ENCODE peak calls at places on chromosomes 13 and 19, in ten cellular contexts. One of them, this sample, is unnamed.

GRCh38 chr13:90154311-90154960 is 1193.1 kb upstream of the MIR17HG start:
- DNase-seq in lower lobe of right lung: no peak
- DNase-seq in CD8-positive, alpha-beta T cell: no peak
- DNase-seq in naive thymus-derived CD4-positive, alpha-beta T cell: no peak
- DNase-seq in ovary: no peak
- DNase-seq in GM23338: no peak
- DNase-seq in aorta: no peak
- DNase-seq in left ventricle myocardium inferior: no peak
- DNase-seq in stomach: no peak
- DNase-seq in adrenal gland: no peak
- DNase-seq in this sample: no peak

GRCh38 chr13:110546933-110547332 is 14.6 kb downstream of the RAB20 start:
- DNase-seq in lower lobe of right lung: peak; percentile 88
- DNase-seq in CD8-positive, alpha-beta T cell: no peak
- DNase-seq in naive thymus-derived CD4-positive, alpha-beta T cell: no peak
- DNase-seq in ovary: peak; percentile 96
- DNase-seq in GM23338: no peak
- DNase-seq in aorta: peak; percentile 90
- DNase-seq in left ventricle myocardium inferior: peak; percentile 78
- DNase-seq in stomach: peak; percentile 95
- DNase-seq in adrenal gland: peak; percentile 97
- DNase-seq in this sample: no peak

GRCh38 chr19:58434217-58434616 is 5.7 kb downstream of the ZNF132 start:
- DNase-seq in lower lobe of right lung: no peak
- DNase-seq in CD8-positive, alpha-beta T cell: no peak
- DNase-seq in naive thymus-derived CD4-positive, alpha-beta T cell: no peak
- DNase-seq in ovary: no peak
- DNase-seq in GM23338: peak; percentile 14
- DNase-seq in aorta: no peak
- DNase-seq in left ventricle myocardium inferior: no peak
- DNase-seq in stomach: no peak
- DNase-seq in adrenal gland: no peak
- DNase-seq in this sample: no peak

GRCh38 chr19:58229255-58229639 is 533 bp downstream of the ZNF544 start:
- DNase-seq in lower lobe of right lung: no peak
- DNase-seq in CD8-positive, alpha-beta T cell: no peak
- DNase-seq in naive thymus-derived CD4-positive, alpha-beta T cell: peak; percentile 22
- DNase-seq in ovary: no peak
- DNase-seq in GM23338: peak; percentile 71
- DNase-seq in aorta: no peak
- DNase-seq in left ventricle myocardium inferior: no peak
- DNase-seq in stomach: no peak
- DNase-seq in adrenal gland: peak; percentile 22
- DNase-seq in this sample: no peak

GRCh38 chr19:33063356-33064116 is 1.2 kb downstream of the RHPN2 start:
- DNase-seq in lower lobe of right lung: peak; percentile 47
- DNase-seq in CD8-positive, alpha-beta T cell: no peak
- DNase-seq in naive thymus-derived CD4-positive, alpha-beta T cell: no peak
- DNase-seq in ovary: no peak
- DNase-seq in GM23338: peak; percentile 41
- DNase-seq in aorta: no peak
- DNase-seq in left ventricle myocardium inferior: no peak
- DNase-seq in stomach: peak; percentile 73
- DNase-seq in adrenal gland: no peak
- DNase-seq in this sample: no peak

GRCh38 chr19:35327642-35328041 is 1.3 kb upstream of the CD22 start:
- DNase-seq in lower lobe of right lung: no peak
- DNase-seq in CD8-positive, alpha-beta T cell: no peak
- DNase-seq in naive thymus-derived CD4-positive, alpha-beta T cell: no peak
- DNase-seq in ovary: no peak
- DNase-seq in GM23338: peak; percentile 63
- DNase-seq in aorta: no peak
- DNase-seq in left ventricle myocardium inferior: no peak
- DNase-seq in stomach: no peak
- DNase-seq in adrenal gland: no peak
- DNase-seq in this sample: no peak

GRCh38 chr19:752652-753517 is 2.0 kb downstream of the MISP start:
- DNase-seq in lower lobe of right lung: peak; percentile 87
- DNase-seq in CD8-positive, alpha-beta T cell: no peak
- DNase-seq in naive thymus-derived CD4-positive, alpha-beta T cell: no peak
- DNase-seq in ovary: peak; percentile 76
- DNase-seq in GM23338: no peak
- DNase-seq in aorta: peak; percentile 73
- DNase-seq in left ventricle myocardium inferior: no peak
- DNase-seq in stomach: peak; percentile 85
- DNase-seq in adrenal gland: peak; percentile 41
- DNase-seq in this sample: no peak

GRCh38 chr13:49454388-49455015 is 10.4 kb downstream of the SETDB2 start:
- DNase-seq in lower lobe of right lung: no peak
- DNase-seq in CD8-positive, alpha-beta T cell: no peak
- DNase-seq in naive thymus-derived CD4-positive, alpha-beta T cell: no peak
- DNase-seq in ovary: no peak
- DNase-seq in GM23338: peak; percentile 6
- DNase-seq in aorta: no peak
- DNase-seq in left ventricle myocardium inferior: no peak
- DNase-seq in stomach: no peak
- DNase-seq in adrenal gland: no peak
- DNase-seq in this sample: no peak

GRCh38 chr13:48112896-48113525 is 18.1 kb upstream of the MED4 start:
- DNase-seq in lower lobe of right lung: no peak
- DNase-seq in CD8-positive, alpha-beta T cell: no peak
- DNase-seq in naive thymus-derived CD4-positive, alpha-beta T cell: no peak
- DNase-seq in ovary: no peak
- DNase-seq in GM23338: no peak
- DNase-seq in aorta: no peak
- DNase-seq in left ventricle myocardium inferior: no peak
- DNase-seq in stomach: no peak
- DNase-seq in adrenal gland: no peak
- DNase-seq in this sample: no peak

GRCh38 chr13:46119883-46120614 is 15.2 kb upstream of the CPB2 start:
- DNase-seq in lower lobe of right lung: no peak
- DNase-seq in CD8-positive, alpha-beta T cell: no peak
- DNase-seq in naive thymus-derived CD4-positive, alpha-beta T cell: no peak
- DNase-seq in ovary: no peak
- DNase-seq in GM23338: no peak
- DNase-seq in aorta: no peak
- DNase-seq in left ventricle myocardium inferior: no peak
- DNase-seq in stomach: no peak
- DNase-seq in adrenal gland: peak; percentile 19
- DNase-seq in this sample: peak; percentile 29

GRCh38 chr13:38223093-38223492 is 126.6 kb upstream of the UFM1 start:
- DNase-seq in lower lobe of right lung: no peak
- DNase-seq in CD8-positive, alpha-beta T cell: no peak
- DNase-seq in naive thymus-derived CD4-positive, alpha-beta T cell: no peak
- DNase-seq in ovary: no peak
- DNase-seq in GM23338: peak; percentile 72
- DNase-seq in aorta: no peak
- DNase-seq in left ventricle myocardium inferior: no peak
- DNase-seq in stomach: no peak
- DNase-seq in adrenal gland: no peak
- DNase-seq in this sample: peak; percentile 51

DNA sequence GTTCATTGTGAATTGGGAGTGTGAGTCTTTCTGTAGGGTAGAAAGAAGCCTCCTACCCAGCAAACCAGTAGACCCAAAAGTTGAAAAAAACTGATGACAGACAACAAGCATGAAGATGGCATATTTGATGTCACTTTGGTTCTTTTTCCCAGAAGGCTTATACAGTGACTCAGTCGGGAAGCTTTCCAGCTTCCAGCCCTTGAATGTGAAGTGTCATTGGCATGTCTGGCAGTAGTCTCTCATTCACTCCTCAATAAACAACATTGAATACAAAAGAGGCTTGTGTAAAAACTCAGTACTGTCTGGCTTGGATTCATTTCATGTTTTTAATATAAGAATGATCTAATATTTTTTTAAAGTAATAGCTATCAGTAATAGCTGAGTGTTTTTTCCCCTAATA is 68.7 kb downstream of the IPO5 start:
- DNase-seq in lower lobe of right lung: no peak
- DNase-seq in CD8-positive, alpha-beta T cell: no peak
- DNase-seq in naive thymus-derived CD4-positive, alpha-beta T cell: no peak
- DNase-seq in ovary: no peak
- DNase-seq in GM23338: no peak
- DNase-seq in aorta: no peak
- DNase-seq in left ventricle myocardium inferior: no peak
- DNase-seq in stomach: no peak
- DNase-seq in adrenal gland: peak; percentile 74
- DNase-seq in this sample: no peak
- H3K4me3 ChIP-seq in lower lobe of right lung: no peak overlapping the region
- H3K4me3 ChIP-seq in CD8-positive, alpha-beta T cell: no peak overlapping the region
- H3K4me3 ChIP-seq in naive thymus-derived CD4-positive, alpha-beta T cell: no peak overlapping the region
- H3K4me3 ChIP-seq in ovary: no peak overlapping the region
- H3K4me3 ChIP-seq in GM23338: no peak overlapping the region
- H3K4me3 ChIP-seq in aorta: no peak overlapping the region
- H3K4me3 ChIP-seq in left ventricle myocardium inferior: no peak overlapping the region
- H3K4me3 ChIP-seq in stomach: no peak overlapping the region
- H3K4me3 ChIP-seq in adrenal gland: no peak overlapping the region
- H3K4me3 ChIP-seq in this sample: no peak overlapping the region

DNA sequence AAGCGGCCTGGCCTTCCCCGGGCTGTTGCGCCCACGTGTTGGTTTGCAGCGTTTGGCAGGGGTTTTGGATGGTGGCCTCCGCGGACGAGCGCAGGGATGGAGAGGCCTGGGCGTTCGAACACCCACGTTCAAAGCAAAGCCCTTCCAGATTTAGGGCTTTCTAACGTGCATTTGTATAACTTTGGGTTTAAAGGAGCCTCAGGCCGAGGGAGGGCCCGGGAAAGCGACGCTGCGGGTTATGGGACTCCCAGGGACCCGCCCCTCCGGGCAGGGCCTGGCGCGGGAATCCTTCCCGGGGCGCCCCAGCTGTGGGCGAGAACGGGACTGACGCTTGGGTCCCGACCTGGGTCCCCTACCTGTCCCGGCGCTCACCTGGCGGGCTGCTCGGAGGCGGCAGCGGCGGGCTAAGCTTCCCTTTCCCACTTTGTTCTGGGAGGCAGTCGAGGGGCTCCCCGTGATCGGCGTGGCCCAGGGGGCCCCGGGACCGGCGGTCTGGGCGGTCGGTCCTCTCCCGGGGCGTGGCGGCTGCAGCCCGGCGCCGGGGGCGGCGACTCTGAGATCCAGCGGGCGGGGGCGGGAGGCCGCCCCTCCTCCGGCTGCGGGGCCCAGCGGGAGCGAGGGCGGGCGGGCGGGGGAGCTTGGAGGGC is at the start of gene FBXO17:
- DNase-seq in lower lobe of right lung: peak; percentile 52
- DNase-seq in CD8-positive, alpha-beta T cell: no peak
- DNase-seq in naive thymus-derived CD4-positive, alpha-beta T cell: peak; percentile 22
- DNase-seq in ovary: peak; percentile 68
- DNase-seq in GM23338: peak; percentile 70
- DNase-seq in aorta: peak; percentile 71
- DNase-seq in left ventricle myocardium inferior: peak; percentile 52
- DNase-seq in stomach: peak; percentile 44
- DNase-seq in adrenal gland: peak; percentile 28
- DNase-seq in this sample: peak; percentile 14
- H3K27me3 ChIP-seq in lower lobe of right lung: peaks cover 15% of the 10 kb centered on the region
- H3K27me3 ChIP-seq in CD8-positive, alpha-beta T cell: peaks cover 12% of the 10 kb centered on the region
- H3K27me3 ChIP-seq in naive thymus-derived CD4-positive, alpha-beta T cell: no peaks in the 10 kb centered on the region
- H3K27me3 ChIP-seq in ovary: no peaks in the 10 kb centered on the region
- H3K27me3 ChIP-seq in GM23338: no peaks in the 10 kb centered on the region
- H3K27me3 ChIP-seq in aorta: no peaks in the 10 kb centered on the region
- H3K27me3 ChIP-seq in left ventricle myocardium inferior: peaks cover 57% of the 10 kb centered on the region
- H3K27me3 ChIP-seq in stomach: peaks cover 16% of the 10 kb centered on the region
- H3K27me3 ChIP-seq in adrenal gland: peaks cover 4% of the 10 kb centered on the region
- H3K27me3 ChIP-seq in this sample: no peaks in the 10 kb centered on the region

GRCh38 chr13:30739646-30740642 is 4.6 kb downstream of the ALOX5AP start:
- DNase-seq in lower lobe of right lung: no peak
- DNase-seq in CD8-positive, alpha-beta T cell: peak; percentile 61
- DNase-seq in naive thymus-derived CD4-positive, alpha-beta T cell: peak; percentile 61
- DNase-seq in ovary: no peak
- DNase-seq in GM23338: no peak
- DNase-seq in aorta: no peak
- DNase-seq in left ventricle myocardium inferior: no peak
- DNase-seq in stomach: peak; percentile 27
- DNase-seq in adrenal gland: no peak
- DNase-seq in this sample: peak; percentile 57
- H3K4me3 ChIP-seq in lower lobe of right lung: peak overlapping the region; percentile 33
- H3K4me3 ChIP-seq in CD8-positive, alpha-beta T cell: peak overlapping the region; percentile 25
- H3K4me3 ChIP-seq in naive thymus-derived CD4-positive, alpha-beta T cell: peak overlapping the region; percentile 29
- H3K4me3 ChIP-seq in ovary: no peak overlapping the region
- H3K4me3 ChIP-seq in GM23338: no peak overlapping the region
- H3K4me3 ChIP-seq in aorta: no peak overlapping the region
- H3K4me3 ChIP-seq in left ventricle myocardium inferior: no peak overlapping the region
- H3K4me3 ChIP-seq in stomach: peak overlapping the region; percentile 0
- H3K4me3 ChIP-seq in adrenal gland: no peak overlapping the region
- H3K4me3 ChIP-seq in this sample: no peak overlapping the region

GRCh38 chr19:46407891-46408426 is 5.4 kb downstream of the CCDC8 start:
- DNase-seq in lower lobe of right lung: peak; percentile 13
- DNase-seq in CD8-positive, alpha-beta T cell: no peak
- DNase-seq in naive thymus-derived CD4-positive, alpha-beta T cell: no peak
- DNase-seq in ovary: peak; percentile 50
- DNase-seq in GM23338: no peak
- DNase-seq in aorta: no peak
- DNase-seq in left ventricle myocardium inferior: no peak
- DNase-seq in stomach: no peak
- DNase-seq in adrenal gland: no peak
- DNase-seq in this sample: no peak

GRCh38 chr19:46404039-46404883 is 9.1 kb downstream of the CCDC8 start:
- DNase-seq in lower lobe of right lung: peak; percentile 59
- DNase-seq in CD8-positive, alpha-beta T cell: no peak
- DNase-seq in naive thymus-derived CD4-positive, alpha-beta T cell: no peak
- DNase-seq in ovary: peak; percentile 82
- DNase-seq in GM23338: peak; percentile 70
- DNase-seq in aorta: peak; percentile 83
- DNase-seq in left ventricle myocardium inferior: peak; percentile 64
- DNase-seq in stomach: peak; percentile 35
- DNase-seq in adrenal gland: peak; percentile 47
- DNase-seq in this sample: peak; percentile 89

GRCh38 chr19:46404884-46405658 is 8.3 kb downstream of the CCDC8 start:
- DNase-seq in lower lobe of right lung: peak; percentile 43
- DNase-seq in CD8-positive, alpha-beta T cell: no peak
- DNase-seq in naive thymus-derived CD4-positive, alpha-beta T cell: no peak
- DNase-seq in ovary: peak; percentile 66
- DNase-seq in GM23338: peak; percentile 81
- DNase-seq in aorta: peak; percentile 54
- DNase-seq in left ventricle myocardium inferior: no peak
- DNase-seq in stomach: no peak
- DNase-seq in adrenal gland: no peak
- DNase-seq in this sample: no peak

GRCh38 chr19:46408611-46409039 is 4.7 kb downstream of the CCDC8 start:
- DNase-seq in lower lobe of right lung: peak; percentile 88
- DNase-seq in CD8-positive, alpha-beta T cell: no peak
- DNase-seq in naive thymus-derived CD4-positive, alpha-beta T cell: no peak
- DNase-seq in ovary: peak; percentile 82
- DNase-seq in GM23338: no peak
- DNase-seq in aorta: peak; percentile 87
- DNase-seq in left ventricle myocardium inferior: peak; percentile 84
- DNase-seq in stomach: peak; percentile 48
- DNase-seq in adrenal gland: peak; percentile 89
- DNase-seq in this sample: no peak

DNA sequence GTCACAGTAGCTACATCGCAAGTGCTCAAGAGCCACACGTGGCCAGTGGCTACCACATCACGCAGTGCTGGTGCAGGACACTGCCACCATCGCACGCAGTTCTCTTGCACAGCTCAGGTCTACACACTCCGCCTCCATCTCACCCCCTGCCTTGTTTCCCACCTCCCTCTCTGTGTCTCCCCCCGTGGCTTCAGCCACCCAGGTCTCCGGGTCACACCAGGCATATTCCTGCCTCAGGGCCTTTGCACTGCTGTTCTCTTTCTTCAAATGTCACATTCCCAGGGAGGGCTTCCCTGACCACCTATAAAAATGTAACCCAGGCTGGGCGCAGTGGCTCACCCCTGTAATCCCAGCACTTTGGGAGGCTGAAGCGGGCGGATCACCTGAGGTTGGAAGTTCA is 10.6 kb downstream of the CCDC8 start:
- DNase-seq in lower lobe of right lung: peak; percentile 24
- DNase-seq in CD8-positive, alpha-beta T cell: no peak
- DNase-seq in naive thymus-derived CD4-positive, alpha-beta T cell: no peak
- DNase-seq in ovary: peak; percentile 41
- DNase-seq in GM23338: no peak
- DNase-seq in aorta: peak; percentile 42
- DNase-seq in left ventricle myocardium inferior: no peak
- DNase-seq in stomach: no peak
- DNase-seq in adrenal gland: no peak
- DNase-seq in this sample: no peak
- H3K27me3 ChIP-seq in lower lobe of right lung: peaks cover 51% of the 10 kb centered on the region
- H3K27me3 ChIP-seq in CD8-positive, alpha-beta T cell: peaks cover 32% of the 10 kb centered on the region
- H3K27me3 ChIP-seq in naive thymus-derived CD4-positive, alpha-beta T cell: no peaks in the 10 kb centered on the region
- H3K27me3 ChIP-seq in ovary: no peaks in the 10 kb centered on the region
- H3K27me3 ChIP-seq in GM23338: peaks cover 52% of the 10 kb centered on the region
- H3K27me3 ChIP-seq in aorta: no peaks in the 10 kb centered on the region
- H3K27me3 ChIP-seq in left ventricle myocardium inferior: peaks cover 49% of the 10 kb centered on the region
- H3K27me3 ChIP-seq in stomach: peaks cover 67% of the 10 kb centered on the region
- H3K27me3 ChIP-seq in adrenal gland: no peaks in the 10 kb centered on the region
- H3K27me3 ChIP-seq in this sample: no peaks in the 10 kb centered on the region